ENCODE peak calls at places on chromosome 3, in five cellular contexts. R is left colon, Y is H4, B is osteoblast, V is COR-L47. T is an unnamed sample.
A peak's percentile ranks its signal among the peaks of the same experiment; 100 is the strongest.

GRCh38 chr3:29065211-29065785 is 215.6 kb upstream of the RBMS3 start:
- DNase-seq in V (peak; percentile 78), B (peak; percentile 81), Y (peak; percentile 97), R (peak; percentile 10), T (peak; percentile 89)

GRCh38 chr3:44555753-44556152 is 760 bp downstream of the ZKSCAN7 start:
- DNase-seq in Y (no peak), B (peak; percentile 76), V (no peak), R (no peak), T (no peak)

GRCh38 chr3:124770341-124771082 is 40.3 kb downstream of the UMPS start:
- DNase-seq in V (peak; percentile 19), Y (peak; percentile 50), B (no peak), R (no peak), T (peak; percentile 37)

GRCh38 chr3:113516115-113516505 is 1.2 kb upstream of the SPICE1 start:
- DNase-seq in B (no peak), Y (no peak), V (peak; percentile 22), R (peak; percentile 15), T (no peak)

GRCh38 chr3:122468896-122469533 is 45.7 kb downstream of the KPNA1 start:
- DNase-seq in B (no peak), Y (no peak), R (no peak), V (no peak), T (no peak)

GRCh38 chr3:46349484-46350261 is 4.2 kb upstream of the CCR2 start:
- DNase-seq in B (no peak), Y (no peak), R (no peak), V (no peak), T (no peak)

GRCh38 chr3:7332696-7333095 is 471.8 kb downstream of the GRM7 start:
- DNase-seq in R (no peak), Y (no peak), V (no peak), B (no peak), T (no peak)

GRCh38 chr3:101279162-101279561 is 41.2 kb downstream of the IMPG2 start:
- DNase-seq in B (no peak), Y (no peak), V (no peak), R (no peak), T (no peak)

GRCh38 chr3:54861248-54862067 is 66.4 kb downstream of the LRTM1 start:
- DNase-seq in V (no peak), B (no peak), R (no peak), Y (no peak), T (no peak)

GRCh38 chr3:67578416-67578815 is 76.0 kb downstream of the SUCLG2 start:
- DNase-seq in R (no peak), V (no peak), Y (no peak), B (no peak), T (no peak)

GRCh38 chr3:46706771-46707582 is 5.8 kb downstream of the TMIE start:
- DNase-seq in B (peak; percentile 68), V (no peak), Y (no peak), R (peak; percentile 1), T (peak; percentile 30)

GRCh38 chr3:42652611-42653302 is 740 bp upstream of the ZBTB47 start:
- DNase-seq in V (no peak), Y (peak; percentile 59), B (peak; percentile 98), R (peak; percentile 60), T (no peak)

GRCh38 chr3:25427155-25428002 is 684 bp upstream of the RARB start:
- DNase-seq in V (no peak), B (peak; percentile 59), R (no peak), Y (no peak), T (no peak)

GRCh38 chr3:178532414-178532813 is 3.8 kb upstream of the KCNMB2 start:
- DNase-seq in B (no peak), V (peak; percentile 26), R (no peak), Y (no peak), T (no peak)

GRCh38 chr3:54188176-54188791 is 65.9 kb downstream of the CACNA2D3 start:
- DNase-seq in R (peak; percentile 68), B (no peak), V (no peak), Y (peak; percentile 53), T (peak; percentile 78)